ENCODE peak calls at places on chromosomes 11 and 22, in eight cellular contexts. One of them, this sample, is unnamed.

GRCh38 chr22:45709866-45710265 is 38.2 kb downstream of the ATXN10 start:
- DNase-seq in breast epithelium: no peak
- DNase-seq in astrocyte of the spinal cord: peak; percentile 47
- DNase-seq in tibial artery: no peak
- DNase-seq in GM23338: no peak
- DNase-seq in psoas muscle: no peak
- DNase-seq in CD8-positive, alpha-beta T cell: no peak
- DNase-seq in mammary epithelial cell: peak; percentile 45
- DNase-seq in this sample: peak; percentile 44

GRCh38 chr11:17542249-17542648 is 2.0 kb downstream of the USH1C start:
- DNase-seq in breast epithelium: peak; percentile 14
- DNase-seq in astrocyte of the spinal cord: no peak
- DNase-seq in tibial artery: no peak
- DNase-seq in GM23338: no peak
- DNase-seq in psoas muscle: no peak
- DNase-seq in CD8-positive, alpha-beta T cell: no peak
- DNase-seq in mammary epithelial cell: no peak
- DNase-seq in this sample: no peak

GRCh38 chr11:9815486-9816136 is 151.7 kb downstream of the SWAP70 start:
- DNase-seq in breast epithelium: no peak
- DNase-seq in astrocyte of the spinal cord: peak; percentile 81
- DNase-seq in tibial artery: peak; percentile 41
- DNase-seq in GM23338: no peak
- DNase-seq in psoas muscle: no peak
- DNase-seq in CD8-positive, alpha-beta T cell: no peak
- DNase-seq in mammary epithelial cell: peak; percentile 87
- DNase-seq in this sample: peak; percentile 60

GRCh38 chr11:75538150-75538942 is 12.6 kb upstream of the GDPD5 start:
- DNase-seq in breast epithelium: no peak
- DNase-seq in astrocyte of the spinal cord: no peak
- DNase-seq in tibial artery: no peak
- DNase-seq in GM23338: no peak
- DNase-seq in psoas muscle: no peak
- DNase-seq in CD8-positive, alpha-beta T cell: no peak
- DNase-seq in mammary epithelial cell: no peak
- DNase-seq in this sample: no peak

GRCh38 chr22:40609216-40609615 is 27.3 kb downstream of the MRTFA start:
- DNase-seq in breast epithelium: no peak
- DNase-seq in astrocyte of the spinal cord: no peak
- DNase-seq in tibial artery: no peak
- DNase-seq in GM23338: no peak
- DNase-seq in psoas muscle: no peak
- DNase-seq in CD8-positive, alpha-beta T cell: no peak
- DNase-seq in mammary epithelial cell: no peak
- DNase-seq in this sample: no peak

GRCh38 chr22:20389288-20389687 is 4.7 kb upstream of the ZNF74 start:
- DNase-seq in breast epithelium: no peak
- DNase-seq in astrocyte of the spinal cord: no peak
- DNase-seq in tibial artery: no peak
- DNase-seq in GM23338: no peak
- DNase-seq in psoas muscle: no peak
- DNase-seq in CD8-positive, alpha-beta T cell: no peak
- DNase-seq in mammary epithelial cell: no peak
- DNase-seq in this sample: no peak

GRCh38 chr11:75509201-75509600 is 16.5 kb downstream of the GDPD5 start:
- DNase-seq in breast epithelium: no peak
- DNase-seq in astrocyte of the spinal cord: no peak
- DNase-seq in tibial artery: no peak
- DNase-seq in GM23338: no peak
- DNase-seq in psoas muscle: no peak
- DNase-seq in CD8-positive, alpha-beta T cell: no peak
- DNase-seq in mammary epithelial cell: no peak
- DNase-seq in this sample: no peak

GRCh38 chr22:43168416-43169309 is 17.3 kb downstream of the TSPO start:
- DNase-seq in breast epithelium: no peak
- DNase-seq in astrocyte of the spinal cord: peak; percentile 35
- DNase-seq in tibial artery: no peak
- DNase-seq in GM23338: no peak
- DNase-seq in psoas muscle: no peak
- DNase-seq in CD8-positive, alpha-beta T cell: no peak
- DNase-seq in mammary epithelial cell: peak; percentile 30
- DNase-seq in this sample: peak; percentile 28

GRCh38 chr11:109150603-109151002 is 271.4 kb upstream of the C11orf87 start:
- DNase-seq in breast epithelium: no peak
- DNase-seq in astrocyte of the spinal cord: no peak
- DNase-seq in tibial artery: no peak
- DNase-seq in GM23338: peak; percentile 9
- DNase-seq in psoas muscle: no peak
- DNase-seq in CD8-positive, alpha-beta T cell: no peak
- DNase-seq in mammary epithelial cell: no peak
- DNase-seq in this sample: no peak

GRCh38 chr11:61699737-61700160 is 19.6 kb downstream of the DAGLA start:
- DNase-seq in breast epithelium: peak; percentile 71
- DNase-seq in astrocyte of the spinal cord: no peak
- DNase-seq in tibial artery: no peak
- DNase-seq in GM23338: no peak
- DNase-seq in psoas muscle: peak; percentile 51
- DNase-seq in CD8-positive, alpha-beta T cell: no peak
- DNase-seq in mammary epithelial cell: no peak
- DNase-seq in this sample: no peak
- H3K4me3 ChIP-seq in breast epithelium: no peak overlapping the region
- H3K4me3 ChIP-seq in astrocyte of the spinal cord: no peak overlapping the region
- H3K4me3 ChIP-seq in tibial artery: no peak overlapping the region
- H3K4me3 ChIP-seq in GM23338: no peak overlapping the region
- H3K4me3 ChIP-seq in psoas muscle: no peak overlapping the region
- H3K4me3 ChIP-seq in CD8-positive, alpha-beta T cell: no peak overlapping the region
- H3K4me3 ChIP-seq in mammary epithelial cell: no peak overlapping the region
- H3K4me3 ChIP-seq in this sample: no peak overlapping the region

DNA sequence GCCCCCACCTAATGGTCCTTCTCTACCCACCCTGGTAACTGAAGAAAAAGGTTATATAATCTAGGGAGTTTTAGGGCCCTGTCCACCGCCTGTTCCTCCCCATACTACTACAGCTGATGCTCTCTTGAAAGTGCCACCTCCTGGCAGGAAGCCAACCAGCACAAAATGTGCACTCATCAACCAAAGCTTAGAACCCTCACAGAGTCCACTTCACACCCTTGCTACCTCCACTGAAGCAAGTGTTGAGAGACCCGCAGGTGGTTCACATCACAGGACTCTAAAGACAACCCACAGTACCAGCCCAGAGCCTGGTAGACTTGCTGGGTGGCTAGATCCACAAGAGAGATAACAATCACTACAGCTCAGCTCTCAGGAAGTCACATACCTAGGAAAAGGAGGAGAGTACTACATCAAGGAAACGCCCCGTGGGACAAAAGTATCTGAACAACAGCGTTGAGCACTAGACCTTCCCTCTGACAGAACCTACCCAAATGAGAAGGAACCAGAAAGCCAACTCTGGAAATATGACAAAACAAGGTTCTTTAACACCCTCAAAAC is 17.5 kb upstream of the OR10W1 start:
- DNase-seq in breast epithelium: no peak
- DNase-seq in astrocyte of the spinal cord: no peak
- DNase-seq in tibial artery: no peak
- DNase-seq in GM23338: no peak
- DNase-seq in psoas muscle: no peak
- DNase-seq in CD8-positive, alpha-beta T cell: no peak
- DNase-seq in mammary epithelial cell: peak; percentile 2
- DNase-seq in this sample: no peak
- TF ChIP-seq CTCF in breast epithelium: no peak
- TF ChIP-seq CTCF in astrocyte of the spinal cord: no peak
- TF ChIP-seq CTCF in tibial artery: no peak
- TF ChIP-seq CTCF in GM23338: peak; percentile 41
- TF ChIP-seq CTCF in psoas muscle: no peak
- TF ChIP-seq CTCF in CD8-positive, alpha-beta T cell: no peak
- TF ChIP-seq CTCF in mammary epithelial cell: no peak
- TF ChIP-seq CTCF in this sample: no peak

GRCh38 chr22:50189849-50190181 is 4.1 kb downstream of the TRABD start:
- DNase-seq in breast epithelium: no peak
- DNase-seq in astrocyte of the spinal cord: no peak
- DNase-seq in tibial artery: no peak
- DNase-seq in GM23338: no peak
- DNase-seq in psoas muscle: no peak
- DNase-seq in CD8-positive, alpha-beta T cell: no peak
- DNase-seq in mammary epithelial cell: no peak
- DNase-seq in this sample: peak; percentile 52
- H3K4me3 ChIP-seq in breast epithelium: peak overlapping the region; percentile 51
- H3K4me3 ChIP-seq in astrocyte of the spinal cord: no peak overlapping the region
- H3K4me3 ChIP-seq in tibial artery: peak overlapping the region; percentile 51
- H3K4me3 ChIP-seq in GM23338: peak overlapping the region; percentile 42
- H3K4me3 ChIP-seq in psoas muscle: peak overlapping the region; percentile 50
- H3K4me3 ChIP-seq in CD8-positive, alpha-beta T cell: peak overlapping the region; percentile 94
- H3K4me3 ChIP-seq in mammary epithelial cell: peak overlapping the region; percentile 57
- H3K4me3 ChIP-seq in this sample: peak overlapping the region; percentile 58

DNA sequence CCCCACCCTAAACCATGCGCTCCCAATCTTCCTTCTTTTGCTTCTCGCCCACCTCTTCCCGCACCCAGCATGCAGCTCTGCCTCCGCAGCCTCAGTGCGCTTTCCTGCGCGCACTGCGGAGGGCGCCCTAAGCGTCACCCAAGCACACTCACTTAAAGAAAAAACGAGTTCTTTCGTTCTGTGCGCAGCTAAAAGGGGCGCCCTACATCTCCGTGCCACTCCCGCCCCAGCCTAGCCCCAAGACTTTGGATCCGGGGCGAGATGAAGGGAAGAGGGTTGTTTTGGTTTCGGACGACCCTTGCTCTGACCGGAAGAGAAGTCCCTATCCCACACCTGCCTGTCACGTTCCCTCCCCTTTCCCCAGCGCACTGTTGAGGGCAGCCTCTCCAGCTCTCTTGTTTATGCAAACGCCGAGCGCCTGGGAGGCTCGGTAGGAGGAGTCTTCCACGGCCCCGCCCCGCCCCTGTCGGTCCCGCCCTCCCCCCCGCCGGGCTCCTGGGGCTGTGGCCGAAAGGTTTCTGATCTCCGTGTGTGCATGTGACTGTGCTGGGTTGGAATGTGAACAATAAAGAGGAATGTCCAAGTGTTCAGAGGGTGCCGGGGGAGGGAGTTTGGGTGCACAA is 5.3 kb downstream of the VSIG2 start:
- DNase-seq in breast epithelium: peak; percentile 81
- DNase-seq in astrocyte of the spinal cord: peak; percentile 76
- DNase-seq in tibial artery: peak; percentile 65
- DNase-seq in GM23338: peak; percentile 94
- DNase-seq in psoas muscle: peak; percentile 64
- DNase-seq in CD8-positive, alpha-beta T cell: peak; percentile 74
- DNase-seq in mammary epithelial cell: peak; percentile 69
- DNase-seq in this sample: peak; percentile 85
- TF ChIP-seq CTCF in breast epithelium: peak; percentile 15
- TF ChIP-seq CTCF in astrocyte of the spinal cord: peak; percentile 69
- TF ChIP-seq CTCF in tibial artery: peak; percentile 34
- TF ChIP-seq CTCF in GM23338: peak; percentile 60
- TF ChIP-seq CTCF in psoas muscle: peak; percentile 25
- TF ChIP-seq CTCF in CD8-positive, alpha-beta T cell: peak; percentile 55
- TF ChIP-seq CTCF in mammary epithelial cell: peak; percentile 14
- TF ChIP-seq CTCF in this sample: peak; percentile 56

GRCh38 chr11:86062719-86063118 is 6.2 kb downstream of the PICALM start:
- DNase-seq in breast epithelium: no peak
- DNase-seq in astrocyte of the spinal cord: peak; percentile 44
- DNase-seq in tibial artery: no peak
- DNase-seq in GM23338: peak; percentile 30
- DNase-seq in psoas muscle: no peak
- DNase-seq in CD8-positive, alpha-beta T cell: no peak
- DNase-seq in mammary epithelial cell: no peak
- DNase-seq in this sample: no peak
- H3K4me3 ChIP-seq in breast epithelium: no peak overlapping the region
- H3K4me3 ChIP-seq in astrocyte of the spinal cord: no peak overlapping the region
- H3K4me3 ChIP-seq in tibial artery: peak overlapping the region; percentile 16
- H3K4me3 ChIP-seq in GM23338: no peak overlapping the region
- H3K4me3 ChIP-seq in psoas muscle: peak overlapping the region; percentile 96
- H3K4me3 ChIP-seq in CD8-positive, alpha-beta T cell: no peak overlapping the region
- H3K4me3 ChIP-seq in mammary epithelial cell: no peak overlapping the region
- H3K4me3 ChIP-seq in this sample: no peak overlapping the region

GRCh38 chr11:864928-865327 is 22.3 kb downstream of the TSPAN4 start:
- DNase-seq in breast epithelium: no peak
- DNase-seq in astrocyte of the spinal cord: no peak
- DNase-seq in tibial artery: no peak
- DNase-seq in GM23338: no peak
- DNase-seq in psoas muscle: no peak
- DNase-seq in CD8-positive, alpha-beta T cell: no peak
- DNase-seq in mammary epithelial cell: no peak
- DNase-seq in this sample: no peak
- TF ChIP-seq CTCF in breast epithelium: no peak
- TF ChIP-seq CTCF in astrocyte of the spinal cord: no peak
- TF ChIP-seq CTCF in tibial artery: no peak
- TF ChIP-seq CTCF in GM23338: no peak
- TF ChIP-seq CTCF in psoas muscle: no peak
- TF ChIP-seq CTCF in CD8-positive, alpha-beta T cell: no peak
- TF ChIP-seq CTCF in mammary epithelial cell: no peak
- TF ChIP-seq CTCF in this sample: no peak